ENCODE peak calls at places on chromosome 9, in six cellular contexts. I, H, W, X, T and J are unnamed samples.

GRCh38 chr9:126860757-126861466 is 473 bp downstream of the ZBTB34 start:
- DNase-seq in I (peak), H (no peak), W (no peak), X (no peak), T (peak), J (no peak)

GRCh38 chr9:120286530-120286929 is 293.4 kb downstream of the CDK5RAP2 start:
- DNase-seq in I (no peak), H (no peak), W (no peak), X (no peak), T (no peak), J (no peak)

GRCh38 chr9:26833792-26834191 is 58.8 kb downstream of the CAAP1 start:
- DNase-seq in I (no peak), H (no peak), W (no peak), X (no peak), T (no peak), J (no peak)

GRCh38 chr9:76101472-76101871 is 211.0 kb downstream of the PCSK5 start:
- DNase-seq in I (no peak), H (no peak), W (no peak), X (no peak), T (no peak), J (no peak)

GRCh38 chr9:41229408-41230401 is 40.6 kb upstream of the ZNG1F start:
- DNase-seq in I (no peak), H (peak), W (no peak), X (no peak), T (no peak), J (peak)

GRCh38 chr9:89648247-89649000 is 43.6 kb downstream of the GADD45G start:
- DNase-seq in I (no peak), H (no peak), W (no peak), X (no peak), T (no peak), J (no peak)

GRCh38 chr9:14346301-14346721 is 32.4 kb upstream of the NFIB start:
- DNase-seq in I (no peak), H (no peak), W (no peak), X (no peak), T (no peak), J (no peak)

GRCh38 chr9:132694144-132694543 is 23.9 kb downstream of the GTF3C4 start:
- DNase-seq in I (no peak), H (no peak), W (no peak), X (no peak), T (no peak), J (peak)

GRCh38 chr9:135173066-135173465 is 85.6 kb downstream of the OLFM1 start:
- DNase-seq in I (no peak), H (no peak), W (no peak), X (no peak), T (no peak), J (no peak)

GRCh38 chr9:21831841-21832509 is 29.5 kb downstream of the MTAP start:
- DNase-seq in I (no peak), H (peak), W (peak), X (peak), T (no peak), J (peak)

GRCh38 chr9:76403352-76403751 is 9.1 kb upstream of the RFK start:
- DNase-seq in I (no peak), H (peak), W (peak), X (peak), T (no peak), J (peak)

GRCh38 chr9:136930014-136930413 is 14.5 kb downstream of the FBXW5 start:
- DNase-seq in I (no peak), H (no peak), W (no peak), X (no peak), T (no peak), J (no peak)

GRCh38 chr9:137030528-137030927 is 1.4 kb downstream of the FUT7 start:
- DNase-seq in I (no peak), H (no peak), W (no peak), X (no peak), T (peak), J (no peak)

GRCh38 chr9:8826281-8826680 is 1026.7 kb upstream of the DMAC1 start:
- DNase-seq in I (no peak), H (no peak), W (no peak), X (no peak), T (no peak), J (no peak)

GRCh38 chr9:113675475-113675941 is 200.6 kb upstream of the ZNF618 start:
- DNase-seq in I (no peak), H (peak), W (peak), X (peak), T (peak), J (peak)

GRCh38 chr9:79312686-79313421 is 258.9 kb upstream of the TLE4 start:
- DNase-seq in I (no peak), H (no peak), W (no peak), X (no peak), T (no peak), J (no peak)

GRCh38 chr9:137021979-137022619 is 5.9 kb downstream of the ABCA2 start:
- DNase-seq in I (peak), H (no peak), W (no peak), X (no peak), T (peak), J (peak)

GRCh38 chr9:113992276-113992951 is 85.7 kb downstream of the AMBP start:
- DNase-seq in I (no peak), H (no peak), W (no peak), X (no peak), T (no peak), J (no peak)

GRCh38 chr9:135414293-135414692 is 65.3 kb upstream of the PPP1R26 start:
- DNase-seq in I (no peak), H (no peak), W (no peak), X (no peak), T (no peak), J (no peak)

GRCh38 chr9:125649826-125650225 is 57.2 kb downstream of the MAPKAP1 start:
- DNase-seq in I (no peak), H (no peak), W (no peak), X (no peak), T (no peak), J (no peak)

GRCh38 chr9:131697908-131698714 is 41.8 kb downstream of the RAPGEF1 start:
- DNase-seq in I (no peak), H (no peak), W (no peak), X (no peak), T (no peak), J (no peak)

GRCh38 chr9:7907636-7908195 is 108.1 kb upstream of the DMAC1 start:
- DNase-seq in I (no peak), H (no peak), W (no peak), X (no peak), T (no peak), J (no peak)

GRCh38 chr9:135693265-135693664 is 6.0 kb downstream of the SOHLH1 start:
- DNase-seq in I (no peak), H (no peak), W (no peak), X (no peak), T (no peak), J (no peak)

GRCh38 chr9:22117511-22118388 is 108.6 kb upstream of the CDKN2B start:
- DNase-seq in I (no peak), H (peak), W (no peak), X (no peak), T (peak), J (peak)

GRCh38 chr9:5587024-5587423 is 41.9 kb upstream of the RIC1 start:
- DNase-seq in I (no peak), H (peak), W (peak), X (peak), T (no peak), J (peak)

GRCh38 chr9:95107976-95108375 is 209.5 kb downstream of the FANCC start:
- DNase-seq in I (no peak), H (no peak), W (no peak), X (no peak), T (no peak), J (no peak)

GRCh38 chr9:80954521-80954920 is 734.8 kb downstream of the TLE1 start:
- DNase-seq in I (no peak), H (no peak), W (no peak), X (no peak), T (no peak), J (peak)

GRCh38 chr9:36820392-36820861 is 213.6 kb downstream of the PAX5 start:
- DNase-seq in I (no peak), H (no peak), W (no peak), X (no peak), T (no peak), J (no peak)

GRCh38 chr9:34493972-34494535 is 28.7 kb downstream of the ENHO start:
- DNase-seq in I (peak), H (peak), W (no peak), X (no peak), T (no peak), J (peak)

GRCh38 chr9:81417299-81417675 is 272.1 kb downstream of the TLE1 start:
- DNase-seq in I (no peak), H (no peak), W (no peak), X (no peak), T (no peak), J (no peak)

GRCh38 chr9:125537442-125538091 is 169.4 kb downstream of the MAPKAP1 start:
- DNase-seq in I (no peak), H (no peak), W (no peak), X (no peak), T (no peak), J (no peak)

GRCh38 chr9:86946712-86947145 is 577 bp downstream of the GAS1 start:
- DNase-seq in I (peak), H (peak), W (no peak), X (no peak), T (peak), J (peak)

GRCh38 chr9:129839324-129840023 is 4.2 kb downstream of the USP20 start:
- DNase-seq in I (no peak), H (no peak), W (no peak), X (no peak), T (no peak), J (no peak)

GRCh38 chr9:684055-684949 is 157.2 kb upstream of the DMRT1 start:
- DNase-seq in I (peak), H (peak), W (no peak), X (no peak), T (no peak), J (peak)

GRCh38 chr9:6686396-6686795 is 40.9 kb upstream of the GLDC start:
- DNase-seq in I (no peak), H (peak), W (no peak), X (no peak), T (no peak), J (peak)
- TF ChIP-seq CTCF in I (peak), H (peak), W (peak), X (peak), T (no peak), J (peak)

GRCh38 chr9:2241461-2241874 is 226.3 kb downstream of the SMARCA2 start:
- DNase-seq in I (no peak), H (peak), W (peak), X (peak), T (peak), J (peak)
- TF ChIP-seq CTCF in I (peak), H (peak), W (peak), X (peak), T (peak), J (peak)

DNA sequence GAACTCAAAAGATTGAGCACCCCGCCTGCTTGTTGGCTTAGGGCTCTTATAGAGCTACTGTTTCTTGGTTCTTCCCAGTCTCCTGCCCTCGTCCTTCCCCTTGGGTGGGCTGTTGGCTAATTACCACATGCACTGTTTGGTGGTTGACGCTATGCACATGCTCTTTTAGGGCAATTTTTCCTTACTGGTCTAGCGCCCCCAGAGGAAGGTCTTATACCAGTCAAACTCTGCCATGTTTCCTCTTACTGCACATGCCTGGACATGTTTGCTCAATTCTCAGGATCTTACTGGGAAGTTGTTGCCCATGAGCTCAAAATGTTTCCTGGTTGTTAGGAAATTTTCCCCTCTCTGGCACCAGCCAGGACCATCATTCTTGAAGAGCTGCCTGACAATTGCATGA is 101.9 kb downstream of the SLC28A3 start:
- DNase-seq in I (no peak), H (no peak), W (no peak), X (no peak), T (no peak), J (peak)
- TF ChIP-seq CTCF in I (peak), H (peak), W (peak), X (peak), T (no peak), J (peak)

DNA sequence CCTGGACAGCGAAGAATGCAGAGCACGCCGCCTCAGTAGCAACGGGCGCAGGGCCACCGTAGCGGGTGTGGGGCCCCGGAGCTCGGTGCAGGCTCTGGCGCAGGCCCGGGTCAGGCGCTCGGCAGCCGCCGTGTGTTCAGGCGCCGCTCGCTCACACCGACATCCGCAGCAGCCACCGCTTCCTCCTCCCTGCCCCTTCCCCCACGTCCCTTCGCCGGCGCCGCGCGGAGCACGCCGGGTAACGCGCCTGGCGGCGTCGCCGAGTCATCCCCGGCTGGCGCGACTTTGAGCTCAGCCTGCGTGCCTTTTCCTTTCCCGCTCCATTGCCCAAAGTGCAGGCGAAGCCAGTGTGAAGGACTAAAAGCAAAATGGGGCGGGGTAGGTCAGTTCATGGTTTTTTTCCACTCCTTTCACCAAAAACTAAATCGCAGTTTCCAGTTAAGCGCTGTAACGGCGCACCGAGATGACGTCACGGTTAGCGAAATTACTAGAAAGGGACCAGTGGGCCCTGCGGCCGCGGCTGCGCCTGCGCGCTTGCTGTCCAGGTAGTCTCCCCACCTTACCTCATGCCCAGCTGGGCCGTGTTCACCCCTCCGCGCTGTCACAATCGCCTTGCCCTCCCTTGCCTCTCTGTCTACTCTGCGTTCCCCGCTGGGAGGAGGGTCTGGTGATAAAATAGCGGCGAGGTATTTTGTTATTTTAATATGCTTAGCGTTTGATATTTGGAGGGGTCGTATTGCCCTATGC is at the start of gene UBQLN1:
- DNase-seq in I (peak), H (peak), W (peak), X (peak), T (peak), J (peak)
- TF ChIP-seq CTCF in I (no peak), H (no peak), W (no peak), X (no peak), T (no peak), J (no peak)

GRCh38 chr9:35553670-35554543 is 51.2 kb upstream of the TESK1 start:
- DNase-seq in I (peak), H (peak), W (no peak), X (peak), T (peak), J (peak)
- TF ChIP-seq CTCF in I (peak), H (peak), W (peak), X (peak), T (peak), J (peak)